ENCODE peak calls at places on chromosome 10, in five cellular contexts. I, D, X, F and Z are unnamed samples. For H3K36me3, the result is how much of the 10 kb centered on the place peaks cover.

GRCh38 chr10:30047924-30048531 is 11.4 kb downstream of the JCAD start:
- DNase-seq in I (no peak), F (no peak), D (no peak), X (no peak), Z (no peak)

GRCh38 chr10:61639952-61640351 is 22.8 kb upstream of the CABCOCO1 start:
- DNase-seq in I (no peak), F (no peak), D (no peak), X (no peak), Z (no peak)

GRCh38 chr10:71268247-71268691 is 50.8 kb upstream of the SLC29A3 start:
- DNase-seq in D (no peak), X (peak), I (no peak), F (peak), Z (no peak)

GRCh38 chr10:16856567-16856966 is 39.3 kb upstream of the RSU1 start:
- DNase-seq in F (peak), D (no peak), X (peak), I (no peak), Z (no peak)

GRCh38 chr10:108631332-108631731 is 1292.0 kb downstream of the XPNPEP1 start:
- DNase-seq in F (no peak), D (no peak), X (no peak), I (no peak), Z (no peak)

GRCh38 chr10:97224483-97225435 is 39.0 kb upstream of the SLIT1 start:
- DNase-seq in D (no peak), X (no peak), I (no peak), F (no peak), Z (no peak)

GRCh38 chr10:29826221-29826620 is 191.4 kb upstream of the SVIL start:
- DNase-seq in X (no peak), D (no peak), I (no peak), F (no peak), Z (no peak)

GRCh38 chr10:110803239-110803593 is 68.5 kb upstream of the PDCD4 start:
- DNase-seq in D (no peak), F (no peak), X (no peak), I (no peak), Z (no peak)

GRCh38 chr10:28871677-28872076 is 194.4 kb downstream of the BAMBI start:
- DNase-seq in X (no peak), F (no peak), I (no peak), D (no peak), Z (no peak)

GRCh38 chr10:29146736-29147135 is 142.1 kb upstream of the LYZL1 start:
- DNase-seq in I (no peak), F (no peak), X (no peak), D (no peak), Z (no peak)

GRCh38 chr10:4765428-4765827 is 60.6 kb upstream of the AKR1E2 start:
- DNase-seq in I (no peak), D (no peak), F (no peak), X (no peak), Z (no peak)

GRCh38 chr10:51588984-51589383 is 110.4 kb downstream of the CSTF2T start:
- DNase-seq in X (no peak), D (no peak), F (no peak), I (no peak), Z (no peak)

GRCh38 chr10:30558411-30558810 is 71.1 kb downstream of the LYZL2 start:
- DNase-seq in I (no peak), D (no peak), X (no peak), F (peak), Z (no peak)

GRCh38 chr10:101221479-101222246 is 7.6 kb downstream of the LBX1 start:
- DNase-seq in I (no peak), X (no peak), F (no peak), D (no peak), Z (no peak)

GRCh38 chr10:113165643-113166042 is 215.6 kb downstream of the TCF7L2 start:
- DNase-seq in I (no peak), X (no peak), D (no peak), F (no peak), Z (no peak)

GRCh38 chr10:12823361-12823760 is 178.2 kb downstream of the CCDC3 start:
- DNase-seq in D (no peak), X (peak), I (no peak), F (no peak), Z (no peak)

GRCh38 chr10:125343118-125343752 is 182.9 kb upstream of the CTBP2 start:
- DNase-seq in I (peak), D (peak), F (peak), X (peak), Z (no peak)

GRCh38 chr10:127855976-127856375 is 36.8 kb downstream of the CLRN3 start:
- DNase-seq in I (no peak), X (no peak), F (no peak), D (no peak), Z (no peak)

GRCh38 chr10:113522460-113522859 is 30.4 kb upstream of the HABP2 start:
- DNase-seq in X (no peak), I (no peak), F (peak), D (no peak), Z (no peak)

GRCh38 chr10:97210576-97210975 is 24.8 kb upstream of the SLIT1 start:
- DNase-seq in D (peak), X (peak), I (peak), F (peak), Z (peak)

GRCh38 chr10:110821508-110821907 is 50.2 kb upstream of the PDCD4 start:
- DNase-seq in I (no peak), F (no peak), X (no peak), D (no peak), Z (no peak)

GRCh38 chr10:34364253-34365037 is 450.7 kb downstream of the PARD3 start:
- DNase-seq in X (no peak), F (no peak), D (no peak), I (no peak), Z (no peak)

GRCh38 chr10:36779238-36779846 is 346.1 kb upstream of the ANKRD30A start:
- DNase-seq in F (peak), I (peak), D (peak), X (peak), Z (peak)

GRCh38 chr10:124267911-124268549 is 150.7 kb downstream of the OAT start:
- DNase-seq in F (no peak), I (no peak), X (no peak), D (no peak), Z (no peak)

GRCh38 chr10:73876971-73877370 is 2.6 kb upstream of the CAMK2G start:
- DNase-seq in I (no peak), F (no peak), D (no peak), X (no peak), Z (no peak)

GRCh38 chr10:72800000-72800740 is 93.4 kb upstream of the OIT3 start:
- DNase-seq in F (peak), I (no peak), D (no peak), X (peak), Z (no peak)

GRCh38 chr10:5561704-5562645 is 37.2 kb downstream of the CALML3 start:
- DNase-seq in I (no peak), D (no peak), X (no peak), F (no peak), Z (no peak)

GRCh38 chr10:109348324-109348723 is 575.0 kb downstream of the XPNPEP1 start:
- DNase-seq in D (no peak), F (no peak), I (no peak), X (peak), Z (no peak)

DNA sequence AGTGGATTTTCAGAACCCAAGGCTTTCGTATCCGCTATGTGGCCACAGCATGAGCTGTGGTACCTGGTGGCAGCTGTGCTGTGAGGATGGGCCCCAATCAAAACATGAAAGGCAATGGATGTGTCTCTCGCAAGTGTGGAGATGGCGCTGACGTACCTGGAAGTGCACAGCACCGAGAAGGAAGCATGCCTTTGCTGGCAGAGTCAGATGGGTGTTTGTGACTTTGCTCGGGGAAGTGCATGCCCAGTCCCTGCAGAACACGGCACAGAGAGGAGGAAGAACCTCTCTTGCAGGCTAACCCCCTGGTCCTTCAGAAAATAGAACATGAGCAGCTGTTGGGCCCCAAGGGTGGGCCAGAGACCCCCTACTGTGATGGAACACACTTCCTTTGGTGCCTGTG is 654.1 kb upstream of the ZWINT start:
- DNase-seq in X (no peak), I (no peak), D (no peak), F (no peak), Z (no peak)
- H3K36me3 ChIP-seq in X (under half), I (under half), D (under half), F (under half), Z (under half)

GRCh38 chr10:102752934-102753664 is 9.4 kb downstream of the WBP1L start:
- DNase-seq in X (peak), I (no peak), D (no peak), F (peak), Z (no peak)

GRCh38 chr10:102758226-102758932 is 14.6 kb downstream of the WBP1L start:
- DNase-seq in F (no peak), X (no peak), I (no peak), D (no peak), Z (no peak)

GRCh38 chr10:102757323-102757722 is 13.6 kb downstream of the WBP1L start:
- DNase-seq in D (no peak), F (no peak), I (no peak), X (no peak), Z (no peak)

GRCh38 chr10:102753724-102754123 is 10.0 kb downstream of the WBP1L start:
- DNase-seq in F (no peak), X (peak), I (no peak), D (no peak), Z (no peak)

DNA sequence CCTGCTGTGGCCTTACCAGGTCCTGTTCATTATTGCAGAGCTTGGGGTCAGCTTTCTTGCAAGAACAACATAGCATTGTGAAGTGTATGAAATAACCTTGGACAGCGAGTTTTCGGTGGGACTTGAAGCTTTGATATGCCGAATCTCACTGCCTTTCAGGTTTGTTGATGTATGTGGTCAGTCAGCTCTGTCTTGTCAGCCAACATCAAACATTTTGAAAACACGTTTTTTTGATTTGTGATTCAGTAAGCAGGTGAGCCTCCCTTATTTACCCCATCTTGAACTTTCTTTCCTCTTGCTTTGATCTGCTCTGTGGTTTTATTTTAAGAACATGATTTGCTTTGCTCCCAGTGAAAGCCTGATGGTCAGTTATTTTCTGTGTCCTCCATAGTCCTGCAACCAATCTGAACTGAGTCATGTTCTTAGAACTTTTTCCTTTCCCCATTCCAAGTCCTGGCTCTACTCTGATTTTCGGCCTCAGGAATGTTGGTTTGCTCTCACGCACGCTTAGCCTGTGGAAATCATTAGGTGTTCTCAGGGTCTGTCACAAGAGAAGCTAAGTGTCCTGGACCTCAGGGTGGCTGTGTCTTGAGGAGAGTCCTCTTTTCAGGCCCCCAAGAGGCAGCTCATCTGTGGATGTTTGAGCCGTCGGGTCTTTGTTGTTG is 8.7 kb downstream of the WBP1L start:
- DNase-seq in X (peak), D (no peak), F (no peak), I (no peak), Z (no peak)
- H3K4me3 ChIP-seq in X (peak), D (no peak), F (no peak), I (no peak), Z (no peak)

GRCh38 chr10:76576276-76576962 is 1061.2 kb downstream of the KCNMA1 start:
- DNase-seq in X (peak), D (no peak), F (no peak), I (no peak), Z (no peak)

GRCh38 chr10:76577455-76577854 is 1060.2 kb downstream of the KCNMA1 start:
- DNase-seq in X (no peak), D (no peak), F (no peak), I (no peak), Z (no peak)

GRCh38 chr10:76582536-76582935 is 1055.1 kb downstream of the KCNMA1 start:
- DNase-seq in F (no peak), X (no peak), I (no peak), D (no peak), Z (no peak)

GRCh38 chr10:76583711-76584161 is 1053.9 kb downstream of the KCNMA1 start:
- DNase-seq in X (peak), D (no peak), F (no peak), I (peak), Z (peak)

DNA sequence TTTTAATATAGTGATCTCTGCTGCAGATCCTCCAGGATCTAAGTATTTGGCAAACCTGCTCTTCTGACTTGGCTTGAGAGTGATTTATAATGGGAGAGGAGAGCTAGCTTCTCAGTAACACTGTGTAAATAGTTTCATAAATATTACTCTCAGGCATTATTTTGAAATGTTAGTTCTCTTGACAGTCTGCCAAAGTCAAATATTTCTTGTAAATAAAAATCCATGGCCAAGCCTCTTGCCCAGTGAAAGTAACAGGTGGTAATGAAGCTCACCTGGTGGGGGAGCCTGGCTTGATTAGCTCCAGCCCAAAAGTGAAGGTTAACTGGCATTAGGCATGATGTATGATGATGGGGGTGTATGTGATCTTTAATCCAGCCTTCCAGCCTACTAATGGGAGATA is 1055.9 kb downstream of the KCNMA1 start:
- DNase-seq in X (no peak), F (no peak), I (no peak), D (no peak), Z (no peak)
- H3K36me3 ChIP-seq in X (under half), F (under half), I (under half), D (under half), Z (under half)

GRCh38 chr10:116109481-116109880 is 163.5 kb downstream of the GFRA1 start:
- DNase-seq in D (no peak), I (no peak), X (no peak), F (no peak), Z (no peak)
- H3K4me3 ChIP-seq in D (no peak), I (no peak), X (no peak), F (no peak), Z (no peak)

DNA sequence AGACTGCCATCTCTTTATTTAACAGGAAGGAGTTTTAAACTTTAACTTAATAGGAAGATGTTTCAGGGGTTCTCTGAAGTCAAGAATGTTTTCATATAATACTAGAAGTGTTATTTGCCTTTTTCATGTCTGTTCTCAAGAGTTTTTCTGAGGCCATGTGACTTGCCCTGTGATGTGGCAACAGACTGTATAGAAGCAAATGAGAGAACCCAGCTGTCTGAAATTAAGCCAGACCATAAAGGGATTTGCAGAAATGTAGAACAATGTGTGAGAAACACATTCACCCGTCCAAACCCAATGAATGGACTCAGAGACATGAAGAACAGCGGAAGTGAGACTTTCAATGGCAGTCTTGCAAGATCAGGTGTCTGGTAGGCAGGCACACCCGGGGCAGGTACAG is 23.8 kb downstream of the MAPK8 start:
- DNase-seq in X (peak), F (no peak), D (no peak), I (no peak), Z (no peak)
- H3K36me3 ChIP-seq in X (under half), F (under half), D (under half), I (under half), Z (under half)

GRCh38 chr10:102620615-102621417 is 23.5 kb upstream of the TRIM8 start:
- DNase-seq in I (no peak), X (no peak), D (no peak), F (no peak), Z (no peak)
- H3K4me3 ChIP-seq in I (no peak), X (no peak), D (no peak), F (no peak), Z (no peak)

GRCh38 chr10:121494296-121494695 is 103.9 kb downstream of the FGFR2 start:
- DNase-seq in X (no peak), I (no peak), F (no peak), D (no peak), Z (no peak)
- H3K36me3 ChIP-seq in X (under half), I (under half), F (under half), D (under half), Z (under half)

DNA sequence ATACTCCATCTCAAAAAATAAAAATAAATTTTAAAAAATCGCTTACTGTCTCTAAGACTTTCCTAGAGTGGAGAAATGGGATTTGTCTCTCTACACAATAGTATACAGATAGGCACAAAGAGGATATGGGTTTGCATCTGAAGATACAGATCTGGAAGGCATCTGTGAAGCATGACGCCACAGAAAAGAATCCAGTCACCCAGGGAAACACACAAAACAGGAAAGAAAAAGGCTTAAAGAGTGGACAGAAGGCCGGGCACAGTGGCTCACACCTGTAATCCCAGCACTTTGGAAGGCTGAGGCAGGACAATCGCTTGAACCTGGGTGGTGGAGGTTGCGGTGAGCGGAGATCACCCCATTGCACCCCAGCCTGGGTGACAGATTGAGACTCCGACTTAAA is 61.3 kb downstream of the SKIDA1 start:
- DNase-seq in X (no peak), I (no peak), F (no peak), D (no peak), Z (no peak)
- H3K4me3 ChIP-seq in X (no peak), I (no peak), F (no peak), D (no peak), Z (no peak)

GRCh38 chr10:70101668-70102067 is 31.0 kb downstream of the AIFM2 start:
- DNase-seq in I (no peak), F (no peak), D (no peak), X (no peak), Z (no peak)

GRCh38 chr10:70096016-70096704 is 36.5 kb downstream of the AIFM2 start:
- DNase-seq in I (no peak), F (no peak), X (no peak), D (no peak), Z (no peak)

GRCh38 chr10:70097459-70097858 is 35.2 kb downstream of the AIFM2 start:
- DNase-seq in I (no peak), D (no peak), X (no peak), F (no peak), Z (no peak)

GRCh38 chr10:70096705-70097420 is 35.8 kb downstream of the AIFM2 start:
- DNase-seq in I (no peak), D (no peak), F (peak), X (no peak), Z (no peak)

GRCh38 chr10:70098271-70098670 is 34.4 kb downstream of the AIFM2 start:
- DNase-seq in D (no peak), F (no peak), X (no peak), I (no peak), Z (no peak)
- H3K36me3 ChIP-seq in D (half or more), F (under half), X (under half), I (under half), Z (under half)

GRCh38 chr10:33332183-33333031 is 2.1 kb downstream of the NRP1 start:
- DNase-seq in X (peak), F (no peak), I (no peak), D (no peak), Z (no peak)

GRCh38 chr10:33329178-33329577 is 5.3 kb downstream of the NRP1 start:
- DNase-seq in F (no peak), D (no peak), I (no peak), X (no peak), Z (no peak)

GRCh38 chr10:33328253-33328652 is 6.2 kb downstream of the NRP1 start:
- DNase-seq in I (no peak), F (no peak), X (no peak), D (no peak), Z (no peak)

GRCh38 chr10:33331020-33331557 is 3.4 kb downstream of the NRP1 start:
- DNase-seq in D (no peak), F (no peak), I (no peak), X (peak), Z (no peak)

DNA sequence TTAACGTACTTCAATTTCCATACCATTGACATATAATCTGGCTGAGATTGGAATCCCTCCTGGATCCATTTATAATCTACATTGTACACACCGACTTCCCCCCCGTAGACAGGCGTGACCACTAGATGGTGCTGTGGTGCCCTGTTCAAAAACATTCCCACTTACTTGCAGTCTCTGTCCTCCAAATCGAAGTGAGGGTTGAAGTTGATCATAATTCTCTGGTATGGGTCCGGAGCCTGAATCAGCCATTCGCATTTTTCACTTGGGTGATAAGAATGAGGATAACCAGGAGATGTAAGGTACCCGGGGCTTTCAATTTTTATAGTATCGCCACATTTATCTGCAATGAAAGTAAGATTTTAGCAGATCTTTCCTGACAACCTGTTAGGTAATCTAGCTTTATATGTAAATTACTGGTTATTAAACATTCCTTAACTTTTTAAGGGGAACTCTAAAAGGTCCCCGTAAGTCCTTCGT is 3.9 kb downstream of the NRP1 start:
- DNase-seq in D (peak), X (peak), I (no peak), F (peak), Z (no peak)
- H3K4me3 ChIP-seq in D (no peak), X (peak), I (peak), F (no peak), Z (peak)